ENCODE peak calls at places on chromosomes 11 and 22, in nine cellular contexts. G is activated naive CD8-positive, alpha-beta T cell treated with anti-CD3 and anti-CD28 coated beads, Interleukin-2, amount 50 U/mL, for 24 hours; Q is Right ventricle myocardium superior; U is naive thymus-derived CD4-positive, alpha-beta T cell; H is tibial artery; V is activated CD4-positive, alpha-beta T cell treated with anti-CD3 and anti-CD28 coated beads, Interleukin-2, amount 50 U/mL, for 24 hours; J is activated naive CD4-positive, alpha-beta T cell treated with Interleukin-2 at 50 U/mL for 16 hours; T is C1 segment of cervical spinal cord; P is NCI-H1092 treated with DMSO at 0.1 percent for 48 hours. C is an unnamed sample.

GRCh38 chr11:103525069-103525468 is 415.8 kb downstream of the DYNC2H1 start:
- DNase-seq in G (no peak), Q (no peak), U (no peak), H (no peak), V (no peak), J (no peak), T (no peak), P (no peak), C (no peak)

GRCh38 chr11:17328856-17329490 is 22.6 kb upstream of the NCR3LG1 start:
- DNase-seq in G (no peak), Q (no peak), U (no peak), H (no peak), V (no peak), J (no peak), T (no peak), P (peak), C (no peak)

GRCh38 chr22:31329029-31329428 is 17.1 kb downstream of the PATZ1 start:
- DNase-seq in G (no peak), Q (no peak), U (no peak), H (no peak), V (no peak), J (no peak), T (no peak), P (no peak), C (no peak)

GRCh38 chr11:122253541-122254317 is 137.7 kb upstream of the BLID start:
- DNase-seq in G (no peak), Q (no peak), U (no peak), H (no peak), V (no peak), J (no peak), T (no peak), P (peak), C (no peak)

GRCh38 chr11:62145261-62145871 is 21.6 kb downstream of the INCENP start:
- DNase-seq in G (no peak), Q (peak), U (no peak), H (peak), V (no peak), J (no peak), T (no peak), P (no peak), C (no peak)

GRCh38 chr11:61082931-61083531 is 19.3 kb upstream of the CD5 start:
- DNase-seq in G (peak), Q (no peak), U (no peak), H (no peak), V (no peak), J (peak), T (no peak), P (no peak), C (no peak)

GRCh38 chr22:23288301-23289129 is 108.2 kb downstream of the BCR start:
- DNase-seq in G (no peak), Q (no peak), U (no peak), H (no peak), V (no peak), J (no peak), T (no peak), P (no peak), C (no peak)

GRCh38 chr11:900545-900944 is 10.1 kb downstream of the CHID1 start:
- DNase-seq in G (no peak), Q (no peak), U (no peak), H (no peak), V (no peak), J (no peak), T (no peak), P (no peak), C (no peak)

GRCh38 chr22:44026630-44027511 is 2.8 kb downstream of the PARVB start:
- DNase-seq in G (peak), Q (peak), U (no peak), H (peak), V (peak), J (peak), T (peak), P (no peak), C (peak)

GRCh38 chr11:21545701-21546100 is 647.2 kb upstream of the ANO5 start:
- DNase-seq in G (no peak), Q (no peak), U (no peak), H (no peak), V (no peak), J (no peak), T (no peak), P (no peak), C (no peak)

GRCh38 chr11:113881856-113882255 is 6.5 kb upstream of the USP28 start:
- DNase-seq in G (no peak), Q (no peak), U (no peak), H (no peak), V (no peak), J (no peak), T (no peak), P (no peak), C (no peak)

GRCh38 chr11:128841461-128842072 is 25.5 kb downstream of the KCNJ1 start:
- DNase-seq in G (no peak), Q (no peak), U (no peak), H (no peak), V (no peak), J (no peak), T (no peak), P (peak), C (no peak)

GRCh38 chr11:87213444-87213843 is 175.7 kb downstream of the TMEM135 start:
- DNase-seq in G (no peak), Q (no peak), U (no peak), H (no peak), V (no peak), J (no peak), T (no peak), P (no peak), C (no peak)

GRCh38 chr22:41308054-41308453 is 6.7 kb downstream of the ZC3H7B start:
- DNase-seq in G (no peak), Q (no peak), U (no peak), H (no peak), V (no peak), J (no peak), T (no peak), P (no peak), C (no peak)

GRCh38 chr11:15830730-15831443 is 525.5 kb downstream of the SOX6 start:
- DNase-seq in G (no peak), Q (no peak), U (no peak), H (no peak), V (no peak), J (no peak), T (no peak), P (no peak), C (no peak)

GRCh38 chr11:85889676-85890579 is 34.7 kb downstream of the CCDC83 start:
- DNase-seq in G (no peak), Q (no peak), U (no peak), H (no peak), V (no peak), J (no peak), T (no peak), P (no peak), C (no peak)

GRCh38 chr11:69446108-69446507 is 35.4 kb upstream of the LINC01488 start:
- DNase-seq in G (no peak), Q (no peak), U (no peak), H (no peak), V (no peak), J (no peak), T (no peak), P (no peak), C (no peak)

GRCh38 chr11:27910186-27910941 is 197.6 kb downstream of the KIF18A start:
- DNase-seq in G (no peak), Q (no peak), U (no peak), H (no peak), V (no peak), J (no peak), T (no peak), P (no peak), C (no peak)

GRCh38 chr22:32735516-32735915 is 66.0 kb upstream of the TIMP3 start:
- DNase-seq in G (no peak), Q (no peak), U (no peak), H (no peak), V (no peak), J (no peak), T (no peak), P (no peak), C (no peak)

GRCh38 chr22:34481090-34481489 is 560.8 kb upstream of the LARGE1 start:
- DNase-seq in G (no peak), Q (no peak), U (no peak), H (no peak), V (no peak), J (no peak), T (no peak), P (no peak), C (no peak)

GRCh38 chr22:24146190-24146616 is 35.1 kb upstream of the SUSD2 start:
- DNase-seq in G (no peak), Q (peak), U (peak), H (peak), V (no peak), J (peak), T (peak), P (peak), C (no peak)

GRCh38 chr11:10314199-10315072 is 9.6 kb downstream of the ADM start:
- DNase-seq in G (no peak), Q (no peak), U (no peak), H (no peak), V (no peak), J (no peak), T (no peak), P (no peak), C (no peak)

GRCh38 chr22:46406791-46407190 is 71.3 kb downstream of the TRMU start:
- DNase-seq in G (no peak), Q (no peak), U (no peak), H (no peak), V (no peak), J (no peak), T (no peak), P (no peak), C (no peak)

GRCh38 chr22:49992921-49993648 is 19.5 kb downstream of the IL17REL start:
- DNase-seq in G (peak), Q (peak), U (peak), H (peak), V (no peak), J (peak), T (peak), P (no peak), C (peak)

GRCh38 chr11:77375114-77375513 is 73.6 kb upstream of the GDPD4 start:
- DNase-seq in G (no peak), Q (no peak), U (no peak), H (no peak), V (no peak), J (no peak), T (no peak), P (no peak), C (no peak)

C was measured in left cardiac atrium.